ENCODE peak calls at places on chromosomes 16 and 17, in seven cellular contexts. A is stimulated activated CD8-positive, alpha-beta memory T cell treated with anti-CD3 and anti-CD28 coated beads, Interleukin-4, amount 100 ng/mL, for 1 hour; D is fibroblast of lung; J is stimulated activated CD4-positive, alpha-beta T cell treated with anti-CD3 and anti-CD28 coated beads, Interleukin-4, amount 100 ng/mL, for 24 hours; R is heart right ventricle; W is CD4-positive, alpha-beta memory T cell; V is AML-193. P is an unnamed sample.

GRCh38 chr17:27493088-27493487 is 36.8 kb downstream of the KSR1 start:
- DNase-seq in A (no peak), D (no peak), J (no peak), R (no peak), W (no peak), V (no peak), P (no peak)

GRCh38 chr17:64574646-64575045 is 67.9 kb downstream of the CEP95 start:
- DNase-seq in A (no peak), D (no peak), J (no peak), R (no peak), W (no peak), V (no peak), P (no peak)

GRCh38 chr17:14355556-14355955 is 54.7 kb downstream of the HS3ST3B1 start:
- DNase-seq in A (no peak), D (no peak), J (no peak), R (no peak), W (no peak), V (no peak), P (no peak)

GRCh38 chr16:47150067-47150466 is 6.3 kb upstream of the NETO2 start:
- DNase-seq in A (no peak), D (no peak), J (no peak), R (no peak), W (no peak), V (no peak), P (no peak)

GRCh38 chr17:51768706-51769105 is 389.8 kb downstream of the CA10 start:
- DNase-seq in A (no peak), D (no peak), J (no peak), R (no peak), W (no peak), V (no peak), P (no peak)

GRCh38 chr17:14737984-14738651 is 437.2 kb downstream of the HS3ST3B1 start:
- DNase-seq in A (no peak), D (peak; percentile 82), J (no peak), R (peak; percentile 43), W (no peak), V (peak; percentile 34), P (peak; percentile 78)

GRCh38 chr17:47830991-47831933 is at the start of the genes LRRC46 and MRPL10:
- DNase-seq in A (peak; percentile 75), D (peak; percentile 90), J (peak; percentile 94), R (peak; percentile 94), W (peak; percentile 91), V (peak; percentile 94), P (peak; percentile 82)

GRCh38 chr16:58417600-58417999 is 25.3 kb downstream of the GINS3 start:
- DNase-seq in A (no peak), D (no peak), J (no peak), R (no peak), W (no peak), V (no peak), P (no peak)

GRCh38 chr16:89552329-89552728 is 8.2 kb upstream of the RPL13 start:
- DNase-seq in A (no peak), D (no peak), J (no peak), R (no peak), W (no peak), V (no peak), P (no peak)

GRCh38 chr17:489758-490329 is 137.2 kb upstream of the RPH3AL start:
- DNase-seq in A (no peak), D (peak; percentile 55), J (peak; percentile 51), R (peak; percentile 49), W (peak; percentile 72), V (no peak), P (peak; percentile 39)

GRCh38 chr17:11278984-11279270 is 37.9 kb downstream of the SHISA6 start:
- DNase-seq in A (no peak), D (no peak), J (no peak), R (no peak), W (no peak), V (no peak), P (no peak)

GRCh38 chr17:47224971-47225370 is 15.8 kb downstream of the MYL4 start:
- DNase-seq in A (no peak), D (peak; percentile 41), J (no peak), R (no peak), W (no peak), V (no peak), P (peak; percentile 24)

GRCh38 chr17:50904522-50905459 is 38.6 kb upstream of the TOB1 start:
- DNase-seq in A (no peak), D (peak; percentile 45), J (no peak), R (peak; percentile 53), W (no peak), V (no peak), P (no peak)

GRCh38 chr17:33686171-33686570 is 393.1 kb upstream of the ASIC2 start:
- DNase-seq in A (no peak), D (no peak), J (no peak), R (no peak), W (no peak), V (peak; percentile 22), P (no peak)

GRCh38 chr17:15233022-15233805 is 31.9 kb downstream of the PMP22 start:
- DNase-seq in A (no peak), D (peak; percentile 50), J (no peak), R (no peak), W (no peak), V (peak; percentile 2), P (peak; percentile 37)

GRCh38 chr16:4797805-4798252 is 2.7 kb downstream of the SMIM22 start:
- DNase-seq in A (no peak), D (no peak), J (no peak), R (no peak), W (no peak), V (no peak), P (no peak)

GRCh38 chr16:85476389-85476788 is 136.7 kb upstream of the GSE1 start:
- DNase-seq in A (no peak), D (no peak), J (no peak), R (no peak), W (no peak), V (no peak), P (no peak)

GRCh38 chr17:48997103-48997826 is at the start of gene IGF2BP1:
- DNase-seq in A (no peak), D (peak; percentile 68), J (peak; percentile 15), R (no peak), W (peak; percentile 20), V (no peak), P (no peak)

GRCh38 chr17:69492410-69493071 is 78.0 kb downstream of the MAP2K6 start:
- DNase-seq in A (no peak), D (peak; percentile 92), J (no peak), R (no peak), W (no peak), V (no peak), P (peak; percentile 87)

GRCh38 chr17:17750881-17751280 is 69.6 kb downstream of the RAI1 start:
- DNase-seq in A (no peak), D (no peak), J (peak; percentile 36), R (no peak), W (peak; percentile 41), V (peak; percentile 34), P (no peak)

GRCh38 chr16:50467943-50468748 is 80.0 kb upstream of the NKD1 start:
- DNase-seq in A (no peak), D (peak; percentile 28), J (no peak), R (no peak), W (no peak), V (no peak), P (no peak)

GRCh38 chr17:32912218-32912897 is 15.6 kb upstream of the TMEM98 start:
- DNase-seq in A (no peak), D (peak; percentile 62), J (no peak), R (peak; percentile 29), W (no peak), V (no peak), P (peak; percentile 52)

GRCh38 chr17:61400058-61400785 is 579 bp downstream of the TBX2 start:
- DNase-seq in A (no peak), D (peak; percentile 59), J (no peak), R (no peak), W (no peak), V (no peak), P (peak; percentile 36)

GRCh38 chr17:49610883-49611584 is 35.4 kb downstream of the NXPH3 start:
- DNase-seq in A (no peak), D (no peak), J (no peak), R (no peak), W (no peak), V (no peak), P (no peak)

GRCh38 chr16:77868478-77868877 is 80.1 kb downstream of the VAT1L start:
- DNase-seq in A (no peak), D (no peak), J (peak; percentile 4), R (no peak), W (no peak), V (no peak), P (no peak)

GRCh38 chr17:38425744-38426143 is 2.5 kb upstream of the ARHGAP23 start:
- DNase-seq in A (no peak), D (peak; percentile 55), J (no peak), R (no peak), W (no peak), V (no peak), P (peak; percentile 20)

GRCh38 chr17:67272312-67273050 is 27.5 kb upstream of the HELZ start:
- DNase-seq in A (no peak), D (peak; percentile 3), J (no peak), R (no peak), W (no peak), V (no peak), P (no peak)

GRCh38 chr16:58948244-58948643 is 214.1 kb upstream of the GOT2 start:
- DNase-seq in A (no peak), D (no peak), J (no peak), R (no peak), W (no peak), V (no peak), P (no peak)